ENCODE peak calls at places on chromosome 22, in six cellular contexts. W is T1000, Q is bronchial epithelial cell, R is Caki2, Z is LoVo, F is left colon. L is an unnamed sample.

GRCh38 chr22:22201185-22201924 is 43.2 kb upstream of the VPREB1 start:
- DNase-seq in W (no peak), Q (no peak), R (no peak), Z (peak), F (peak), L (peak)

GRCh38 chr22:49106136-49106930 is 721.3 kb downstream of the BRD1 start:
- DNase-seq in W (no peak), Q (no peak), R (no peak), Z (no peak), F (no peak), L (no peak)

GRCh38 chr22:18063311-18063710 is 14.5 kb upstream of the PEX26 start:
- DNase-seq in W (peak), Q (no peak), R (no peak), Z (no peak), F (no peak), L (no peak)

GRCh38 chr22:45478108-45478771 is 24.4 kb upstream of the FBLN1 start:
- DNase-seq in W (peak), Q (peak), R (peak), Z (peak), F (no peak), L (peak)

GRCh38 chr22:24179478-24180210 is 1.6 kb upstream of the SUSD2 start:
- DNase-seq in W (no peak), Q (no peak), R (no peak), Z (no peak), F (no peak), L (no peak)

GRCh38 chr22:40238425-40239344 is 61.0 kb downstream of the TNRC6B start:
- DNase-seq in W (peak), Q (peak), R (peak), Z (no peak), F (no peak), L (peak)

GRCh38 chr22:39547587-39547947 is 15.0 kb upstream of the RPS19BP1 start:
- DNase-seq in W (no peak), Q (no peak), R (no peak), Z (no peak), F (no peak), L (no peak)

GRCh38 chr22:22099194-22099486 is 116.6 kb upstream of the TOP3B start:
- DNase-seq in W (no peak), Q (no peak), R (no peak), Z (no peak), F (no peak), L (no peak)

GRCh38 chr22:47225931-47226633 is 463.6 kb downstream of the TBC1D22A start:
- DNase-seq in W (no peak), Q (no peak), R (no peak), Z (no peak), F (no peak), L (no peak)

GRCh38 chr22:25051983-25052710 is 99.6 kb downstream of the KIAA1671 start:
- DNase-seq in W (no peak), Q (no peak), R (no peak), Z (no peak), F (peak), L (no peak)

GRCh38 chr22:38135133-38135706 is 24.7 kb upstream of the BAIAP2L2 start:
- DNase-seq in W (peak), Q (peak), R (peak), Z (peak), F (no peak), L (peak)

GRCh38 chr22:44475706-44476105 is 22.3 kb downstream of the RTL6 start:
- DNase-seq in W (no peak), Q (no peak), R (no peak), Z (no peak), F (no peak), L (no peak)

GRCh38 chr22:21710156-21710555 is 25.4 kb downstream of the YPEL1 start:
- DNase-seq in W (peak), Q (peak), R (no peak), Z (no peak), F (no peak), L (peak)

GRCh38 chr22:50678218-50678650 is 5.6 kb downstream of the SHANK3 start:
- DNase-seq in W (no peak), Q (no peak), R (no peak), Z (no peak), F (no peak), L (no peak)

GRCh38 chr22:49582171-49582570 is 245.5 kb downstream of the BRD1 start:
- DNase-seq in W (no peak), Q (no peak), R (no peak), Z (no peak), F (no peak), L (no peak)

GRCh38 chr22:19757985-19758895 is 2.3 kb upstream of the TBX1 start:
- DNase-seq in W (no peak), Q (no peak), R (no peak), Z (no peak), F (no peak), L (no peak)

GRCh38 chr22:50701428-50702154 is 29.0 kb downstream of the SHANK3 start:
- DNase-seq in W (no peak), Q (no peak), R (no peak), Z (no peak), F (no peak), L (no peak)